ENCODE peak calls at places on chromosomes 4 and X, in nine cellular contexts. One of them, this sample, is unnamed.

GRCh38 chrX:118961866-118962560 is 12.4 kb upstream of the LONRF3 start:
- DNase-seq in progenitor cell of endocrine pancreas: no peak
- DNase-seq in stimulated activated CD4-positive, alpha-beta T cell treated with anti-CD3 and anti-CD28 coated beads, Interleukin-2, amount 100 ng/mL, for 24 hours: no peak
- DNase-seq in NCI-H446: no peak
- DNase-seq in HEK293T: no peak
- DNase-seq in LoVo: no peak
- DNase-seq in epithelial cell of esophagus: no peak
- DNase-seq in H4: no peak
- DNase-seq in kidney tubule cell: peak
- DNase-seq in this sample: no peak

GRCh38 chr4:73446336-73446938 is 10.4 kb downstream of the AFP start:
- DNase-seq in progenitor cell of endocrine pancreas: no peak
- DNase-seq in stimulated activated CD4-positive, alpha-beta T cell treated with anti-CD3 and anti-CD28 coated beads, Interleukin-2, amount 100 ng/mL, for 24 hours: no peak
- DNase-seq in NCI-H446: peak
- DNase-seq in HEK293T: peak
- DNase-seq in LoVo: peak
- DNase-seq in epithelial cell of esophagus: peak
- DNase-seq in H4: peak
- DNase-seq in kidney tubule cell: peak
- DNase-seq in this sample: peak

GRCh38 chrX:52509916-52510315 is 6.9 kb downstream of the XAGE1B start:
- DNase-seq in progenitor cell of endocrine pancreas: no peak
- DNase-seq in stimulated activated CD4-positive, alpha-beta T cell treated with anti-CD3 and anti-CD28 coated beads, Interleukin-2, amount 100 ng/mL, for 24 hours: no peak
- DNase-seq in NCI-H446: no peak
- DNase-seq in HEK293T: no peak
- DNase-seq in LoVo: no peak
- DNase-seq in epithelial cell of esophagus: no peak
- DNase-seq in H4: no peak
- DNase-seq in kidney tubule cell: no peak
- DNase-seq in this sample: no peak

GRCh38 chr4:120299631-120300030 is 233.0 kb upstream of the MAD2L1 start:
- DNase-seq in progenitor cell of endocrine pancreas: no peak
- DNase-seq in stimulated activated CD4-positive, alpha-beta T cell treated with anti-CD3 and anti-CD28 coated beads, Interleukin-2, amount 100 ng/mL, for 24 hours: no peak
- DNase-seq in NCI-H446: no peak
- DNase-seq in HEK293T: no peak
- DNase-seq in LoVo: no peak
- DNase-seq in epithelial cell of esophagus: no peak
- DNase-seq in H4: no peak
- DNase-seq in kidney tubule cell: no peak
- DNase-seq in this sample: no peak

GRCh38 chr4:81635747-81636146 is 164.0 kb upstream of the RASGEF1B start:
- DNase-seq in progenitor cell of endocrine pancreas: no peak
- DNase-seq in stimulated activated CD4-positive, alpha-beta T cell treated with anti-CD3 and anti-CD28 coated beads, Interleukin-2, amount 100 ng/mL, for 24 hours: no peak
- DNase-seq in NCI-H446: no peak
- DNase-seq in HEK293T: no peak
- DNase-seq in LoVo: peak
- DNase-seq in epithelial cell of esophagus: peak
- DNase-seq in H4: peak
- DNase-seq in kidney tubule cell: peak
- DNase-seq in this sample: no peak

GRCh38 chrX:7828594-7828993 is 14.4 kb upstream of the VCX start:
- DNase-seq in progenitor cell of endocrine pancreas: no peak
- DNase-seq in stimulated activated CD4-positive, alpha-beta T cell treated with anti-CD3 and anti-CD28 coated beads, Interleukin-2, amount 100 ng/mL, for 24 hours: no peak
- DNase-seq in NCI-H446: no peak
- DNase-seq in HEK293T: peak
- DNase-seq in LoVo: no peak
- DNase-seq in epithelial cell of esophagus: peak
- DNase-seq in H4: peak
- DNase-seq in kidney tubule cell: peak
- DNase-seq in this sample: no peak

GRCh38 chr4:77040265-77040664 is 35.5 kb downstream of the CCNI start:
- DNase-seq in progenitor cell of endocrine pancreas: no peak
- DNase-seq in stimulated activated CD4-positive, alpha-beta T cell treated with anti-CD3 and anti-CD28 coated beads, Interleukin-2, amount 100 ng/mL, for 24 hours: no peak
- DNase-seq in NCI-H446: no peak
- DNase-seq in HEK293T: no peak
- DNase-seq in LoVo: no peak
- DNase-seq in epithelial cell of esophagus: peak
- DNase-seq in H4: no peak
- DNase-seq in kidney tubule cell: peak
- DNase-seq in this sample: no peak

GRCh38 chr4:42008011-42008786 is 17.9 kb downstream of the SLC30A9 start:
- DNase-seq in progenitor cell of endocrine pancreas: no peak
- DNase-seq in stimulated activated CD4-positive, alpha-beta T cell treated with anti-CD3 and anti-CD28 coated beads, Interleukin-2, amount 100 ng/mL, for 24 hours: no peak
- DNase-seq in NCI-H446: no peak
- DNase-seq in HEK293T: no peak
- DNase-seq in LoVo: no peak
- DNase-seq in epithelial cell of esophagus: no peak
- DNase-seq in H4: no peak
- DNase-seq in kidney tubule cell: no peak
- DNase-seq in this sample: no peak

GRCh38 chr4:113094802-113095201 is 45.3 kb downstream of the ANK2 start:
- DNase-seq in progenitor cell of endocrine pancreas: no peak
- DNase-seq in stimulated activated CD4-positive, alpha-beta T cell treated with anti-CD3 and anti-CD28 coated beads, Interleukin-2, amount 100 ng/mL, for 24 hours: no peak
- DNase-seq in NCI-H446: no peak
- DNase-seq in HEK293T: peak
- DNase-seq in LoVo: no peak
- DNase-seq in epithelial cell of esophagus: peak
- DNase-seq in H4: peak
- DNase-seq in kidney tubule cell: peak
- DNase-seq in this sample: peak

This sample was measured in SW480.